ENCODE peak calls at places on chromosomes 11 and 22, in four cellular contexts. N is tibial artery, R is PC-9, Y is GM23248. B is an unnamed sample.

GRCh38 chr11:14460147-14460546 is 39.5 kb downstream of the COPB1 start:
- DNase-seq in N (no peak), R (no peak), Y (no peak), B (no peak)

GRCh38 chr22:46007003-46007847 is 30.3 kb upstream of the WNT7B start:
- DNase-seq in N (peak; percentile 89), R (peak; percentile 89), Y (peak; percentile 93), B (no peak)

GRCh38 chr11:26936109-26936508 is 57.8 kb upstream of the FIBIN start:
- DNase-seq in N (no peak), R (no peak), Y (no peak), B (no peak)

GRCh38 chr22:40547729-40548143 is 88.8 kb downstream of the MRTFA start:
- DNase-seq in N (no peak), R (no peak), Y (peak; percentile 38), B (no peak)

GRCh38 chr22:22848364-22848866 is 39.2 kb upstream of the IGLL5 start:
- DNase-seq in N (no peak), R (peak; percentile 44), Y (peak; percentile 50), B (peak; percentile 36)

GRCh38 chr11:15157181-15157580 is 42.5 kb downstream of the INSC start:
- DNase-seq in N (no peak), R (no peak), Y (peak; percentile 94), B (no peak)

GRCh38 chr11:93537022-93537421 is 6.2 kb downstream of the SMCO4 start:
- DNase-seq in N (peak; percentile 88), R (no peak), Y (peak; percentile 11), B (no peak)

GRCh38 chr22:39739338-39740027 is 154.1 kb downstream of the ENTHD1 start:
- DNase-seq in N (no peak), R (no peak), Y (no peak), B (no peak)

GRCh38 chr22:36701941-36702640 is 1.5 kb downstream of the CACNG2 start:
- DNase-seq in N (no peak), R (no peak), Y (no peak), B (no peak)

GRCh38 chr11:17291710-17292109 is 15.2 kb downstream of the NUCB2 start:
- DNase-seq in N (no peak), R (peak; percentile 35), Y (no peak), B (no peak)

GRCh38 chr22:50504245-50505211 is 3.0 kb downstream of the LMF2 start:
- DNase-seq in N (no peak), R (no peak), Y (no peak), B (no peak)

GRCh38 chr11:126583101-126583500 is 227.6 kb downstream of the ST3GAL4 start:
- DNase-seq in N (no peak), R (no peak), Y (no peak), B (no peak)

GRCh38 chr11:76752321-76753175 is 30.6 kb upstream of the TSKU start:
- DNase-seq in N (peak; percentile 94), R (no peak), Y (peak; percentile 96), B (no peak)

GRCh38 chr11:34480339-34480738 is 33.3 kb downstream of the ELF5 start:
- DNase-seq in N (no peak), R (no peak), Y (peak; percentile 24), B (no peak)

GRCh38 chr22:20506543-20507252 is 712 bp upstream of the MED15 start:
- DNase-seq in N (no peak), R (no peak), Y (no peak), B (no peak)

GRCh38 chr22:37549704-37550059 is 10.6 kb upstream of the CDC42EP1 start:
- DNase-seq in N (peak; percentile 90), R (peak; percentile 66), Y (peak; percentile 89), B (no peak)

GRCh38 chr11:35011389-35011788 is 95.0 kb downstream of the PDHX start:
- DNase-seq in N (no peak), R (peak; percentile 62), Y (peak; percentile 75), B (no peak)

GRCh38 chr22:28813772-28814518 is 13.6 kb upstream of the XBP1 start:
- DNase-seq in N (peak; percentile 69), R (peak; percentile 60), Y (no peak), B (no peak)

GRCh38 chr11:102494216-102494615 is 36.3 kb downstream of the MMP7 start:
- DNase-seq in N (no peak), R (peak; percentile 86), Y (peak; percentile 89), B (no peak)

GRCh38 chr22:27883656-27884350 is 35.3 kb downstream of the PITPNB start:
- DNase-seq in N (no peak), R (no peak), Y (no peak), B (no peak)

GRCh38 chr11:61912991-61913698 is 4.2 kb downstream of the RAB3IL1 start:
- DNase-seq in N (peak; percentile 55), R (no peak), Y (no peak), B (no peak)

GRCh38 chr11:14789879-14790484 is 102.0 kb downstream of the CYP2R1 start:
- DNase-seq in N (no peak), R (no peak), Y (peak; percentile 40), B (no peak)

GRCh38 chr22:31048570-31048969 is 32.5 kb upstream of the SMTN start:
- DNase-seq in N (no peak), R (no peak), Y (no peak), B (no peak)

GRCh38 chr11:76237041-76237649 is 30.8 kb upstream of the WNT11 start:
- DNase-seq in N (no peak), R (no peak), Y (peak; percentile 15), B (no peak)

GRCh38 chr22:42805998-42806481 is 51.0 kb downstream of the ARFGAP3 start:
- DNase-seq in N (no peak), R (no peak), Y (no peak), B (no peak)

GRCh38 chr11:24453129-24453723 is 43.6 kb upstream of the LUZP2 start:
- DNase-seq in N (no peak), R (no peak), Y (no peak), B (no peak)

GRCh38 chr22:43263645-43264514 is 76.9 kb upstream of the TTLL12 start:
- DNase-seq in N (no peak), R (peak; percentile 78), Y (peak; percentile 70), B (peak; percentile 37)

GRCh38 chr11:121391914-121392313 is 60.2 kb upstream of the SORL1 start:
- DNase-seq in N (no peak), R (no peak), Y (no peak), B (no peak)

GRCh38 chr11:65429724-65430405 is 7.3 kb downstream of the NEAT1 start:
- DNase-seq in N (peak; percentile 87), R (no peak), Y (peak; percentile 83), B (no peak)

GRCh38 chr11:108961095-108961494 is 296.2 kb downstream of the DDX10 start:
- DNase-seq in N (no peak), R (no peak), Y (no peak), B (no peak)

GRCh38 chr11:128859563-128860441 is 7.3 kb downstream of the KCNJ1 start:
- DNase-seq in N (peak; percentile 75), R (peak; percentile 33), Y (peak; percentile 59), B (peak; percentile 62)

GRCh38 chr11:13352711-13353110 is 75.1 kb downstream of the BMAL1 start:
- DNase-seq in N (no peak), R (no peak), Y (no peak), B (no peak)

DNA sequence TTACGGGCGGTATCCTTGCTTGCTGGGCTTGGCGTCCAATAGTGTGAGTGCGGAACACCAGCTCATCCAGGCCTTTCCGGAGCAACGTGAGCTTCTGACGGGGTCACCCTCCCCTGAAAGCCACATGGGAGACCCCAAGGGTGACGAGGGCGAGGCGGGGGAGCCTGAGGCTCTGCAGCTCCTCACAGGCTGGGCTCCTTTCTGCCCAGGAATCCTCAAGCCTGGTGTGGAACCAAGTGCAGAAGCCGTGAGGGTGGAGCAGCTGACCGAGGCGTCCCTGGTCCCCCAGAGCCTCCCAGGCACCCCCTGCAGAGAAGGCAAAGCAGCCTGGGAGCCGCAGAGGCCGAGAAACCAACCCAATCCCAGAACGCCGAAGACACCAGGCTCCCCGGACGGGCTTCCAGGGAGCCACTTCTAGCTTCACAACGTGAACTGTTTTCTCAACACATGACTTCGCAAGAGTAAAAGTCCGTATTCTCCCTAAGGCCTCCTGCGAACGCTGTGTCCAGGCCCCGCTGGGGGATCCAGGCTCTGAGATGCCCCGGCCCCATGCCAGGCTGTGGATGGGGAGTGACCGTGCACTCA is 530.3 kb downstream of the BRD1 start:
- DNase-seq in N (no peak), R (no peak), Y (no peak), B (no peak)
- H3K9me3 ChIP-seq in N (peaks cover 8% of the 10 kb centered on the region), R (no peaks in the 10 kb centered on the region), Y (no peaks in the 10 kb centered on the region), B (no peaks in the 10 kb centered on the region)

GRCh38 chr11:2661173-2662023 is 38.4 kb downstream of the KCNQ1OT1 start:
- DNase-seq in N (no peak), R (no peak), Y (no peak), B (no peak)
- H3K9me3 ChIP-seq in N (peaks cover 48% of the 10 kb centered on the region), R (peaks cover 16% of the 10 kb centered on the region), Y (peaks cover 5% of the 10 kb centered on the region), B (no peaks in the 10 kb centered on the region)

GRCh38 chr11:134164490-134165370 is 59.0 kb downstream of the NCAPD3 start:
- DNase-seq in N (no peak), R (no peak), Y (no peak), B (no peak)
- H3K9me3 ChIP-seq in N (no peaks in the 10 kb centered on the region), R (no peaks in the 10 kb centered on the region), Y (no peaks in the 10 kb centered on the region), B (no peaks in the 10 kb centered on the region)

GRCh38 chr22:47550524-47551437 is 788.3 kb downstream of the TBC1D22A start:
- DNase-seq in N (peak; percentile 45), R (no peak), Y (no peak), B (no peak)
- H3K9me3 ChIP-seq in N (no peaks in the 10 kb centered on the region), R (peaks cover 3% of the 10 kb centered on the region), Y (no peaks in the 10 kb centered on the region), B (no peaks in the 10 kb centered on the region)

GRCh38 chr11:41788177-41788576 is 328.7 kb upstream of the LRRC4C start:
- DNase-seq in N (no peak), R (no peak), Y (no peak), B (no peak)
- H3K9me3 ChIP-seq in N (no peaks in the 10 kb centered on the region), R (peaks cover 5% of the 10 kb centered on the region), Y (no peaks in the 10 kb centered on the region), B (no peaks in the 10 kb centered on the region)

GRCh38 chr22:49460662-49461371 is 366.9 kb downstream of the BRD1 start:
- DNase-seq in N (no peak), R (no peak), Y (no peak), B (no peak)

GRCh38 chr22:49461674-49462073 is 366.0 kb downstream of the BRD1 start:
- DNase-seq in N (no peak), R (no peak), Y (no peak), B (no peak)

GRCh38 chr22:49464024-49464423 is 363.6 kb downstream of the BRD1 start:
- DNase-seq in N (no peak), R (no peak), Y (no peak), B (no peak)

GRCh38 chr22:49462795-49463194 is 364.9 kb downstream of the BRD1 start:
- DNase-seq in N (no peak), R (no peak), Y (no peak), B (no peak)

GRCh38 chr22:49462291-49462690 is 365.4 kb downstream of the BRD1 start:
- DNase-seq in N (no peak), R (no peak), Y (no peak), B (no peak)
- H3K9me3 ChIP-seq in N (no peaks in the 10 kb centered on the region), R (no peaks in the 10 kb centered on the region), Y (no peaks in the 10 kb centered on the region), B (no peaks in the 10 kb centered on the region)